ENCODE peak calls at places on chromosomes 13 and 19, in six cellular contexts. J is tibial artery; Y is ascending aorta; Z is uterus; Q is CD8-positive, alpha-beta T cell; F is left ventricle myocardium inferior. P is an unnamed sample.

GRCh38 chr13:43057653-43058317 is 34.4 kb downstream of the DNAJC15 start:
- DNase-seq in J (no peak), Y (no peak), Z (no peak), Q (peak; percentile 30), F (no peak), P (no peak)

GRCh38 chr13:48773531-48774275 is 120.0 kb downstream of the CYSLTR2 start:
- DNase-seq in J (no peak), Y (no peak), Z (no peak), Q (no peak), F (no peak), P (no peak)

GRCh38 chr19:39969681-39970423 is 1.1 kb upstream of the PSMC4 start:
- DNase-seq in J (no peak), Y (no peak), Z (no peak), Q (no peak), F (no peak), P (no peak)

GRCh38 chr19:18514800-18515682 is 6.8 kb downstream of the ELL start:
- DNase-seq in J (peak; percentile 45), Y (peak; percentile 86), Z (peak; percentile 50), Q (peak; percentile 33), F (peak; percentile 51), P (peak; percentile 37)

GRCh38 chr13:46609726-46610125 is 56.8 kb downstream of the LRCH1 start:
- DNase-seq in J (no peak), Y (no peak), Z (no peak), Q (no peak), F (no peak), P (no peak)

GRCh38 chr13:110338441-110339101 is 31.5 kb downstream of the COL4A2 start:
- DNase-seq in J (peak; percentile 78), Y (peak; percentile 90), Z (peak; percentile 73), Q (no peak), F (peak; percentile 69), P (no peak)

GRCh38 chr13:111031531-111031961 is 83.6 kb upstream of the ARHGEF7 start:
- DNase-seq in J (no peak), Y (no peak), Z (no peak), Q (no peak), F (no peak), P (no peak)

GRCh38 chr19:4910594-4911273 is 1.4 kb downstream of the UHRF1 start:
- DNase-seq in J (no peak), Y (no peak), Z (no peak), Q (peak; percentile 24), F (no peak), P (no peak)

GRCh38 chr19:42219812-42220750 is at the start of gene ZNF526:
- DNase-seq in J (peak; percentile 98), Y (peak; percentile 98), Z (peak; percentile 98), Q (peak; percentile 97), F (peak; percentile 97), P (peak; percentile 92)

GRCh38 chr13:93230466-93230865 is 3.9 kb downstream of the GPC6 start:
- DNase-seq in J (no peak), Y (no peak), Z (no peak), Q (no peak), F (no peak), P (peak; percentile 38)

GRCh38 chr19:11560404-11560988 is 1.5 kb upstream of the ELOF1 start:
- DNase-seq in J (no peak), Y (no peak), Z (no peak), Q (peak; percentile 51), F (no peak), P (no peak)

GRCh38 chr19:4642625-4643024 is 3.3 kb downstream of the TNFAIP8L1 start:
- DNase-seq in J (no peak), Y (no peak), Z (no peak), Q (no peak), F (no peak), P (no peak)

GRCh38 chr19:33385956-33386355 is 12.4 kb downstream of the CEBPG start:
- DNase-seq in J (no peak), Y (no peak), Z (no peak), Q (no peak), F (peak; percentile 60), P (no peak)

GRCh38 chr13:67120872-67121531 is 109.1 kb downstream of the PCDH9 start:
- DNase-seq in J (no peak), Y (no peak), Z (no peak), Q (no peak), F (no peak), P (no peak)

GRCh38 chr13:92657565-92657964 is 569.0 kb upstream of the GPC6 start:
- DNase-seq in J (no peak), Y (no peak), Z (no peak), Q (no peak), F (no peak), P (no peak)

GRCh38 chr13:61247149-61247936 is 168.3 kb downstream of the PCDH20 start:
- DNase-seq in J (no peak), Y (no peak), Z (no peak), Q (no peak), F (no peak), P (no peak)

GRCh38 chr19:15449620-15450527 is at the start of gene WIZ:
- DNase-seq in J (peak; percentile 81), Y (peak; percentile 94), Z (peak; percentile 88), Q (peak; percentile 84), F (peak; percentile 91), P (no peak)

GRCh38 chr13:98080280-98080679 is 62.6 kb upstream of the FARP1 start:
- DNase-seq in J (no peak), Y (no peak), Z (no peak), Q (no peak), F (no peak), P (no peak)

GRCh38 chr19:4972509-4973230 is 3.8 kb downstream of the KDM4B start:
- DNase-seq in J (no peak), Y (no peak), Z (no peak), Q (no peak), F (no peak), P (peak; percentile 47)

GRCh38 chr19:53988981-53989380 is 2.5 kb upstream of the CACNG6 start:
- DNase-seq in J (no peak), Y (no peak), Z (no peak), Q (no peak), F (no peak), P (no peak)

GRCh38 chr19:40702337-40703012 is 12.0 kb upstream of the NUMBL start:
- DNase-seq in J (no peak), Y (no peak), Z (peak; percentile 59), Q (no peak), F (peak; percentile 66), P (no peak)

GRCh38 chr19:52749780-52750179 is 14.9 kb upstream of the ZNF611 start:
- DNase-seq in J (no peak), Y (no peak), Z (no peak), Q (no peak), F (no peak), P (no peak)

GRCh38 chr19:40596608-40597328 is 4.4 kb upstream of the LTBP4 start:
- DNase-seq in J (peak; percentile 66), Y (peak; percentile 86), Z (peak; percentile 78), Q (no peak), F (peak; percentile 64), P (no peak)

GRCh38 chr19:38032151-38032550 is 125.1 kb downstream of the SIPA1L3 start:
- DNase-seq in J (no peak), Y (no peak), Z (no peak), Q (no peak), F (no peak), P (no peak)

GRCh38 chr19:51203941-51204720 is 20.7 kb upstream of the CD33 start:
- DNase-seq in J (no peak), Y (no peak), Z (no peak), Q (no peak), F (no peak), P (no peak)

GRCh38 chr19:8397746-8398721 is 7.9 kb downstream of the RAB11B start:
- DNase-seq in J (no peak), Y (no peak), Z (no peak), Q (no peak), F (no peak), P (peak; percentile 57)

GRCh38 chr19:38714354-38714778 is 29.9 kb downstream of the CAPN12 start:
- DNase-seq in J (no peak), Y (no peak), Z (no peak), Q (no peak), F (peak; percentile 58), P (no peak)

GRCh38 chr19:7748756-7749155 is 1.4 kb upstream of the CD209 start:
- DNase-seq in J (no peak), Y (no peak), Z (no peak), Q (no peak), F (no peak), P (no peak)

GRCh38 chr19:33125929-33126388 is 6.0 kb upstream of the WDR88 start:
- DNase-seq in J (peak; percentile 37), Y (no peak), Z (peak; percentile 40), Q (peak; percentile 60), F (no peak), P (no peak)

GRCh38 chr19:36113895-36114762 is 546 bp downstream of the POLR2I start:
- DNase-seq in J (peak; percentile 32), Y (peak; percentile 70), Z (peak; percentile 42), Q (peak; percentile 24), F (no peak), P (no peak)
- TF ChIP-seq CTCF in J (no peak), Y (no peak), Z (no peak), Q (no peak), F (no peak), P (peak; percentile 35)

GRCh38 chr19:6475321-6476108 is 6.1 kb downstream of the DENND1C start:
- DNase-seq in J (no peak), Y (no peak), Z (no peak), Q (no peak), F (no peak), P (no peak)
- H3K4me3 ChIP-seq in J (no peak overlapping the region), Y (no peak overlapping the region), Z (no peak overlapping the region), Q (no peak overlapping the region), F (peak overlapping the region; percentile 48), P (peak overlapping the region; percentile 17)

DNA sequence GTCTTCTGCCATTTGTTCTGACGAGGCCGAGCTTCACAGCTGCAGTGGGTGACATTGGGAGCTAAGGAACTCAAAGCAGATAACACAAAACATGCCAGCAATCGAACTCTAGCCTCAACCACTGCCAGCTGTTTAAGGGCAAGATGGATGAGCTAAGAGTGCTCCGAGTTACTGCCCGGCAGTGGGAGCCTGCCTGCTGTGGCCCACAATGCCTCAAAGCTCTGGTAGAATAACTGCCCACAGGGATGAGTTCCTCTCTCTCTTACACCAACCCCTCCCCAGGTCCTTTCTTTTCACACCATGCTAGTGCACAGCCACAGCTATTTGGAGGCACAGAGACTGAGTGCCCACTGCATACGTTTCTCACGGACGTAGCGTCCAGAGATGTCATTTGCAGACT is 330.5 kb downstream of the FGF9 start:
- DNase-seq in J (no peak), Y (no peak), Z (no peak), Q (no peak), F (no peak), P (no peak)
- H3K27me3 ChIP-seq in J (peaks cover 2% of the 10 kb centered on the region), Y (no peaks in the 10 kb centered on the region), Z (no peaks in the 10 kb centered on the region), Q (no peaks in the 10 kb centered on the region), F (peaks cover 24% of the 10 kb centered on the region), P (no peaks in the 10 kb centered on the region)

DNA sequence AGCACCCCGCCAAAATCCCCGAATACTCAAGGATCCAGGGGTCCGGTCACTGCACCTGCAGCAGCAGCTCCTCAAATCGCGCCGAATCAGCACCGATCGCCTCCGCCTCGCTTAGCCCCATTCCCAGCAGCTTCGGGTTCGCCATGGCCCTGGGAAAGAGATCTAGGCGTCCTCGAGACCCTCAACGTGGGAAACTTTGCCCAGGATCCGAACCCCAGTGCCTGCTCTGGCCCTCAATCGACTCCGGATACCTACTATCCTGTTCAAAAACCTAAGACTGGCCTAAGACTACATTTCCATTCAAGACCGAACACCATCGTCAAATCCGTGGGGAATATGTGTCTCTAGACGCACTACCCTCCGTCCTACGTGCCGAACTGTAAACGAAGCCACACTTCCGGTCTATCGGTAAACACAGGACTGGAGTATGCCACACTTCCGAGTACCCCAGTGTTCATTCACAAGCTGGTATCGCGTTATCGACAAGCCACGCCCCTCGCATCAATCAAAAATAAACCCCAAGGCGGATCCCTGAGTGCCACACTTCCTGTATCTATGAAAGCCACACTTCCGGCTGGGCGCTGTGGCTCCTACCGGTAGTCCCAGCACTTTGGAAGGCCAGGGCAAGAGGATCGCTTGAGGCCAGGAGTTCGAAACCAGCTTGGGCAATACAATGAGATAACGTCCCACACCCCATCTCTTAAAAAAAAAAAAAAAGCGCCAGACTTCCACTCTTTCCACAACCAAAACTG is at the start of gene PIH1D1:
- DNase-seq in J (peak; percentile 99), Y (peak; percentile 99), Z (peak; percentile 96), Q (peak; percentile 95), F (peak; percentile 96), P (peak; percentile 97)
- TF ChIP-seq CTCF in J (no peak), Y (no peak), Z (no peak), Q (no peak), F (peak; percentile 46), P (peak; percentile 7)